ENCODE peak calls at places on chromosomes 16 and 17, in six cellular contexts. B is CD4-positive, CD25-positive, alpha-beta regulatory T cell; P is mammary epithelial cell; S is uterus; N is HCT116; W is left ventricle myocardium inferior. C is an unnamed sample. For H3K4me1 and H3K9me3, the result is how much of the 10 kb centered on the place peaks cover.

GRCh38 chr17:18257268-18257681 is 1.3 kb downstream of the FLII start:
- DNase-seq in B (no peak), P (peak), S (no peak), N (no peak), W (no peak), C (no peak)

GRCh38 chr16:11133344-11133921 is 122.6 kb downstream of the SOCS1 start:
- DNase-seq in B (no peak), P (peak), S (peak), N (peak), W (peak), C (no peak)

GRCh38 chr17:58335779-58336455 is 7.3 kb upstream of the TSPOAP1 start:
- DNase-seq in B (peak), P (peak), S (no peak), N (no peak), W (no peak), C (peak)

GRCh38 chr16:12098429-12099310 is 122.1 kb downstream of the SNX29 start:
- DNase-seq in B (no peak), P (no peak), S (no peak), N (no peak), W (no peak), C (no peak)

GRCh38 chr17:17028059-17028877 is 14.0 kb upstream of the MPRIP start:
- DNase-seq in B (no peak), P (peak), S (no peak), N (peak), W (peak), C (no peak)

GRCh38 chr16:27311897-27312303 is 1.9 kb upstream of the IL4R start:
- DNase-seq in B (no peak), P (no peak), S (peak), N (no peak), W (no peak), C (no peak)

GRCh38 chr17:63523256-63523869 is at the start of gene KCNH6:
- DNase-seq in B (no peak), P (no peak), S (no peak), N (no peak), W (no peak), C (no peak)

GRCh38 chr17:9843152-9844010 is 17.7 kb downstream of the GLP2R start:
- DNase-seq in B (no peak), P (no peak), S (no peak), N (no peak), W (no peak), C (no peak)

GRCh38 chr17:78903101-78903779 is at the start of gene CEP295NL:
- DNase-seq in B (no peak), P (no peak), S (no peak), N (no peak), W (no peak), C (no peak)

GRCh38 chr17:19316756-19317358 is 45.7 kb downstream of the B9D1 start:
- DNase-seq in B (no peak), P (no peak), S (no peak), N (no peak), W (no peak), C (no peak)

GRCh38 chr17:61402978-61403845 is 3.6 kb downstream of the TBX2 start:
- DNase-seq in B (no peak), P (no peak), S (peak), N (no peak), W (no peak), C (no peak)

GRCh38 chr16:83968483-83968865 is 430 bp downstream of the NECAB2 start:
- DNase-seq in B (no peak), P (no peak), S (no peak), N (no peak), W (no peak), C (no peak)

GRCh38 chr16:29230671-29231091 is 175.8 kb downstream of the NPIPB11 start:
- DNase-seq in B (no peak), P (no peak), S (no peak), N (no peak), W (no peak), C (no peak)

GRCh38 chr17:40092581-40092980 is 7.8 kb downstream of the NR1D1 start:
- DNase-seq in B (no peak), P (no peak), S (peak), N (no peak), W (no peak), C (no peak)

GRCh38 chr17:61294777-61295176 is 104.9 kb upstream of the TBX2 start:
- DNase-seq in B (no peak), P (peak), S (no peak), N (peak), W (no peak), C (no peak)

GRCh38 chr17:2057714-2058520 is 3.0 kb downstream of the HIC1 start:
- DNase-seq in B (peak), P (no peak), S (no peak), N (no peak), W (no peak), C (peak)

GRCh38 chr16:52069866-52070265 is 477.1 kb downstream of the TOX3 start:
- DNase-seq in B (no peak), P (peak), S (no peak), N (no peak), W (no peak), C (no peak)

GRCh38 chr17:73611630-73612029 is 32.6 kb downstream of the SDK2 start:
- DNase-seq in B (no peak), P (no peak), S (no peak), N (no peak), W (no peak), C (no peak)

GRCh38 chr16:19689342-19689741 is 28.7 kb downstream of the KNOP1 start:
- DNase-seq in B (no peak), P (no peak), S (no peak), N (no peak), W (no peak), C (no peak)

GRCh38 chr17:10294162-10294561 is 78.6 kb downstream of the MYH13 start:
- DNase-seq in B (no peak), P (no peak), S (no peak), N (no peak), W (no peak), C (no peak)

GRCh38 chr17:80720624-80721577 is 176.3 kb downstream of the RPTOR start:
- DNase-seq in B (no peak), P (peak), S (no peak), N (no peak), W (no peak), C (peak)

GRCh38 chr17:8189041-8189710 is 804 bp downstream of the BORCS6 start:
- DNase-seq in B (peak), P (no peak), S (no peak), N (no peak), W (peak), C (peak)

GRCh38 chr17:35930211-35931065 is at the start of gene RDM1:
- DNase-seq in B (peak), P (peak), S (no peak), N (peak), W (peak), C (peak)

GRCh38 chr17:79666111-79666510 is 55.3 kb upstream of the RBFOX3 start:
- DNase-seq in B (no peak), P (no peak), S (peak), N (no peak), W (no peak), C (no peak)

GRCh38 chr16:78034530-78034929 is 12.2 kb downstream of the CLEC3A start:
- DNase-seq in B (no peak), P (peak), S (no peak), N (no peak), W (no peak), C (no peak)

GRCh38 chr17:35387496-35387895 is 14.1 kb upstream of the SLFN11 start:
- DNase-seq in B (no peak), P (no peak), S (no peak), N (no peak), W (no peak), C (no peak)

GRCh38 chr17:54948380-54948779 is 20.1 kb downstream of the COX11 start:
- DNase-seq in B (no peak), P (peak), S (no peak), N (peak), W (no peak), C (no peak)

GRCh38 chr16:4303973-4304372 is 11.9 kb upstream of the GLIS2 start:
- DNase-seq in B (no peak), P (no peak), S (no peak), N (no peak), W (no peak), C (no peak)

GRCh38 chr16:73572135-73572534 is 524.2 kb upstream of the ZFHX3 start:
- DNase-seq in B (no peak), P (no peak), S (no peak), N (no peak), W (peak), C (no peak)

GRCh38 chr16:49875812-49876715 is 20.2 kb upstream of the ZNF423 start:
- DNase-seq in B (no peak), P (no peak), S (no peak), N (no peak), W (no peak), C (no peak)

GRCh38 chr17:75178453-75178852 is 4.3 kb downstream of the SUMO2 start:
- DNase-seq in B (no peak), P (no peak), S (no peak), N (no peak), W (peak), C (no peak)

GRCh38 chr17:74550602-74551001 is 4.7 kb upstream of the CD300C start:
- DNase-seq in B (no peak), P (no peak), S (no peak), N (no peak), W (no peak), C (no peak)

GRCh38 chr16:71687853-71688252 is 36.6 kb downstream of the PHLPP2 start:
- DNase-seq in B (no peak), P (no peak), S (no peak), N (no peak), W (no peak), C (no peak)
- H3K4me1 ChIP-seq in B (under half), P (under half), S (under half), N (under half), W (under half), C (under half)

GRCh38 chr17:76561332-76561731 is 21.5 kb downstream of the PRCD start:
- DNase-seq in B (peak), P (no peak), S (no peak), N (no peak), W (no peak), C (peak)
- H3K4me3 ChIP-seq in B (peak), P (peak), S (no peak), N (no peak), W (no peak), C (peak)

DNA sequence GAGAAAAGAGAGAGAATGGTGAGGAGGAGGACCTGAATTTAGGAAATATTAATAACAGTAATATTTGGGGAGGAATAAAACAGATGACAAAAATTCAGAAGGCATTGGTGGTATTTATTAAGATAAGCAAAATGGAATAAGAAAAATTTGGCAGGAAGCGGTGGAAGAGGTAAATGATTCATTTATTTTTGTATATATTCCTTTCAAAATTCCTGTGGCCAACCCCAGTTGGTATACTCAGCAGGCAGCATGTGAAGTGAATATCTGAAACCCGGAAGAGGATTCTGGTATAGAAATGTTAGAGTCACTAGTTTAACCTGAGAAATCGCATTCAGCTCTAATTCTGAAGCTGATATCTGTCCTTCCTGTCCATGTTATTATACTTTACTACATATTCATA is 792.0 kb downstream of the KCNJ2 start:
- DNase-seq in B (no peak), P (no peak), S (no peak), N (no peak), W (no peak), C (no peak)
- H3K9me3 ChIP-seq in B (under half), P (under half), S (under half), N (under half), W (under half), C (under half)

GRCh38 chr17:11332706-11333105 is 91.7 kb downstream of the SHISA6 start:
- DNase-seq in B (no peak), P (no peak), S (no peak), N (no peak), W (no peak), C (no peak)

GRCh38 chr17:11326492-11326891 is 85.5 kb downstream of the SHISA6 start:
- DNase-seq in B (no peak), P (no peak), S (no peak), N (no peak), W (no peak), C (no peak)

GRCh38 chr17:11334493-11334892 is 93.5 kb downstream of the SHISA6 start:
- DNase-seq in B (no peak), P (no peak), S (no peak), N (no peak), W (no peak), C (no peak)

GRCh38 chr17:11331790-11332526 is 90.9 kb downstream of the SHISA6 start:
- DNase-seq in B (no peak), P (no peak), S (peak), N (no peak), W (no peak), C (no peak)

GRCh38 chr17:11330871-11331270 is 89.9 kb downstream of the SHISA6 start:
- DNase-seq in B (no peak), P (no peak), S (peak), N (no peak), W (peak), C (no peak)
- H3K4me1 ChIP-seq in B (under half), P (under half), S (under half), N (under half), W (under half), C (under half)

DNA sequence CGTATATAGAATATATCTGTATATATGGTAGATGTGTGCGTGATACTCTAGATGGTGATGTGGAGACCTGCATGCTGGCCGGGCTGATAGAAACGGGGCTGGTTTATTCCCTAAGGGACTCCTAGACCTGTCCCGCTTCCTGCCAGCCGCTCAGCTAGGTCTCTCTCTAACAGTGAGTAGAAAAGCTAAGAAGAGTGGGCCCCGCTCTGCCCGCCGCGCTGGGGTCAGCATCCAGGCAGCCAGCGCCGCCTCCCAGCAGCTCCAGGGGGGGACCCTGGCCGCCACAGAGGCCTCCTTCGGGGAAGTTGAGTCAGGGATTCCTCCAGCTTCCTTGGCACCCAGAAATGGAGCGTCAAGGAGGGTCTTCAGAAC is 9.4 kb downstream of the CYGB start:
- DNase-seq in B (no peak), P (no peak), S (peak), N (no peak), W (peak), C (no peak)
- H3K4me3 ChIP-seq in B (no peak), P (no peak), S (no peak), N (no peak), W (peak), C (peak)

DNA sequence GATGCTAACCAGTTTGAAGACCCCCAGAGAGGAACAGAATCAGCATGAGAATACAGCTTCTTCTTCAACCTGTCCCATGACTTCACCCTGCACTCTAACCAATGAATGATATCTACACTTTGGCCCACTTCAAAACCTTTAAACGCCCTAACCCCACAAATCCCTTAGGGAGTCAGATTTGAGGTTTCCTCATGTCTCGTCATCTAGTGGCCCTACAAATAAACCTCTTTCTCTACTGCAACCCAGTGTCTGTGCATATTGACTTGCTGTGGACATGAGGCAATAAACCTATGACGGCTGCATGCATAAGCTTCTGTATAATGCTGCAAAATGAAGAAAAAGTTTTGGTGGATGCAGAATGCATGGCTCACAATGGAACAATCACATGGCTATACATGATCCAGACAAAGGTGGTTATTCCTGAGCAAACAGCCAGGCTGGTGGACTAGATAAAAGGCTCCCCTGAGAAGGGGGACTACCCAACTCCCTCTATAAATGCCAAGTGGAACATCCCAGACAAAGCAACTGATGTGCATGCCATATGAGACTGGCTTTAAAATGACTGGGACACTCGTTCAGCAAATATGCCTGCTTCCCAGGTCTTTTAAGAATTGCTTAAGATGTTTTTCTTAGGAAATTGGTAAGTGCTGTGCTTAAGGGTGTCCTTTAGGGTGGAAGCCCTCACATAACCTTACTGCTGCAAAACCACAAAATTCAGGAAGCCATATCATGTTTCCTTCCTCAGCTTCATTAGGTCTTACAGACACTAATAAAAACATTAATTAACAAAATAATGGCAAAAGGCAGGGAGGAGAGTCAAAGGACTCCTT is 12.2 kb downstream of the N4BP1 start:
- DNase-seq in B (no peak), P (no peak), S (no peak), N (no peak), W (no peak), C (no peak)
- H3K9me3 ChIP-seq in B (under half), P (under half), S (under half), N (under half), W (under half), C (under half)

GRCh38 chr17:44108440-44109311 is 14.8 kb downstream of the HDAC5 start:
- DNase-seq in B (no peak), P (no peak), S (peak), N (no peak), W (peak), C (no peak)

GRCh38 chr17:44109312-44109630 is 14.2 kb downstream of the HDAC5 start:
- DNase-seq in B (no peak), P (no peak), S (no peak), N (no peak), W (no peak), C (no peak)

GRCh38 chr17:44105483-44105882 is 18.0 kb downstream of the HDAC5 start:
- DNase-seq in B (no peak), P (no peak), S (no peak), N (no peak), W (no peak), C (no peak)

GRCh38 chr17:44105941-44106340 is 17.5 kb downstream of the HDAC5 start:
- DNase-seq in B (no peak), P (no peak), S (no peak), N (no peak), W (no peak), C (no peak)

GRCh38 chr17:44106801-44107200 is 16.6 kb downstream of the HDAC5 start:
- DNase-seq in B (no peak), P (no peak), S (no peak), N (no peak), W (no peak), C (no peak)
- H3K4me1 ChIP-seq in B (under half), P (under half), S (under half), N (under half), W (half or more), C (under half)

C was measured in CD8-positive, alpha-beta memory T cell.